ENCODE peak calls at places on chromosome 2, in nine cellular contexts. P, Z, W, V, N, O, M, U and C are unnamed samples.
A peak's percentile ranks its signal among the peaks of the same experiment; 100 is the strongest.

GRCh38 chr2:39696838-39697237 is 31.1 kb downstream of the TMEM178A start:
- DNase-seq in P (no peak), Z (peak; percentile 9), W (no peak), V (no peak), N (no peak), O (peak; percentile 85), M (no peak), U (no peak), C (no peak)

GRCh38 chr2:241739651-241740050 is 5.2 kb downstream of the D2HGDH start:
- DNase-seq in P (no peak), Z (no peak), W (no peak), V (no peak), N (peak; percentile 85), O (peak; percentile 52), M (no peak), U (no peak), C (no peak)

GRCh38 chr2:64120928-64121327 is 23.3 kb downstream of the PELI1 start:
- DNase-seq in P (no peak), Z (peak; percentile 68), W (no peak), V (no peak), N (no peak), O (no peak), M (no peak), U (no peak), C (no peak)

GRCh38 chr2:180133736-180134135 is 126.6 kb upstream of the CWC22 start:
- DNase-seq in P (no peak), Z (no peak), W (no peak), V (no peak), N (no peak), O (no peak), M (no peak), U (no peak), C (no peak)

GRCh38 chr2:111039984-111040383 is 80.7 kb upstream of the BCL2L11 start:
- DNase-seq in P (no peak), Z (no peak), W (no peak), V (no peak), N (no peak), O (no peak), M (no peak), U (no peak), C (no peak)

GRCh38 chr2:100821913-100822260 is 1.9 kb downstream of the NPAS2 start:
- DNase-seq in P (no peak), Z (no peak), W (no peak), V (no peak), N (no peak), O (no peak), M (no peak), U (no peak), C (no peak)

GRCh38 chr2:234874347-234875046 is 77.3 kb upstream of the SH3BP4 start:
- DNase-seq in P (no peak), Z (no peak), W (no peak), V (no peak), N (no peak), O (no peak), M (no peak), U (no peak), C (no peak)

GRCh38 chr2:1643220-1643619 is 101.1 kb downstream of the PXDN start:
- DNase-seq in P (no peak), Z (no peak), W (no peak), V (no peak), N (no peak), O (no peak), M (no peak), U (no peak), C (no peak)